ENCODE peak calls at places on chromosomes 3 and 15, in nine cellular contexts. One of them, this sample, is unnamed.

GRCh38 chr3:52345521-52346110 is 29.5 kb downstream of the DNAH1 start:
- DNase-seq in memory B cell: no peak
- DNase-seq in NCI-H82: no peak
- DNase-seq in ELR: peak; percentile 14
- DNase-seq in naive thymus-derived CD8-positive, alpha-beta T cell: no peak
- DNase-seq in activated T-helper 1 cell treated with anti-CD3 and anti-CD28 coated beads, Interleukin-12 subunit alpha, Interleukin-12 subunit beta, Interleukin-2, Interleukin-4 antibody, amounts not matched to agents 30 ng/mL and 10 ng/mL and 1 ng/mL, durations not matched to agents 14 hours and 24 hours and 36 hours: no peak
- DNase-seq in NCI-H510A: no peak
- DNase-seq in RWPE2: no peak
- DNase-seq in NCI-H1694 treated with DMSO at 0.1 percent for 48 hours: no peak
- DNase-seq in this sample: no peak

GRCh38 chr3:132350814-132351213 is 33.6 kb downstream of the ACP3 start:
- DNase-seq in NCI-H82: no peak
- DNase-seq in memory B cell: no peak
- DNase-seq in activated T-helper 1 cell treated with anti-CD3 and anti-CD28 coated beads, Interleukin-12 subunit alpha, Interleukin-12 subunit beta, Interleukin-2, Interleukin-4 antibody, amounts not matched to agents 30 ng/mL and 10 ng/mL and 1 ng/mL, durations not matched to agents 14 hours and 24 hours and 36 hours: no peak
- DNase-seq in NCI-H510A: no peak
- DNase-seq in NCI-H1694 treated with DMSO at 0.1 percent for 48 hours: no peak
- DNase-seq in naive thymus-derived CD8-positive, alpha-beta T cell: no peak
- DNase-seq in RWPE2: no peak
- DNase-seq in ELR: no peak
- DNase-seq in this sample: no peak

GRCh38 chr3:169969696-169970095 is 3.1 kb downstream of the SEC62 start:
- DNase-seq in ELR: no peak
- DNase-seq in memory B cell: no peak
- DNase-seq in NCI-H82: no peak
- DNase-seq in RWPE2: no peak
- DNase-seq in activated T-helper 1 cell treated with anti-CD3 and anti-CD28 coated beads, Interleukin-12 subunit alpha, Interleukin-12 subunit beta, Interleukin-2, Interleukin-4 antibody, amounts not matched to agents 30 ng/mL and 10 ng/mL and 1 ng/mL, durations not matched to agents 14 hours and 24 hours and 36 hours: no peak
- DNase-seq in NCI-H1694 treated with DMSO at 0.1 percent for 48 hours: no peak
- DNase-seq in NCI-H510A: no peak
- DNase-seq in naive thymus-derived CD8-positive, alpha-beta T cell: no peak
- DNase-seq in this sample: no peak

GRCh38 chr3:192902481-192903023 is 15.1 kb downstream of the MB21D2 start:
- DNase-seq in ELR: no peak
- DNase-seq in activated T-helper 1 cell treated with anti-CD3 and anti-CD28 coated beads, Interleukin-12 subunit alpha, Interleukin-12 subunit beta, Interleukin-2, Interleukin-4 antibody, amounts not matched to agents 30 ng/mL and 10 ng/mL and 1 ng/mL, durations not matched to agents 14 hours and 24 hours and 36 hours: no peak
- DNase-seq in NCI-H1694 treated with DMSO at 0.1 percent for 48 hours: no peak
- DNase-seq in naive thymus-derived CD8-positive, alpha-beta T cell: no peak
- DNase-seq in memory B cell: no peak
- DNase-seq in NCI-H82: peak; percentile 98
- DNase-seq in NCI-H510A: no peak
- DNase-seq in RWPE2: no peak
- DNase-seq in this sample: no peak

GRCh38 chr3:86087160-86087871 is 903.6 kb downstream of the VGLL3 start:
- DNase-seq in NCI-H510A: no peak
- DNase-seq in RWPE2: no peak
- DNase-seq in ELR: no peak
- DNase-seq in naive thymus-derived CD8-positive, alpha-beta T cell: no peak
- DNase-seq in activated T-helper 1 cell treated with anti-CD3 and anti-CD28 coated beads, Interleukin-12 subunit alpha, Interleukin-12 subunit beta, Interleukin-2, Interleukin-4 antibody, amounts not matched to agents 30 ng/mL and 10 ng/mL and 1 ng/mL, durations not matched to agents 14 hours and 24 hours and 36 hours: no peak
- DNase-seq in NCI-H82: no peak
- DNase-seq in memory B cell: no peak
- DNase-seq in NCI-H1694 treated with DMSO at 0.1 percent for 48 hours: no peak
- DNase-seq in this sample: no peak

GRCh38 chr15:28885630-28886430 is at the start of gene APBA2:
- DNase-seq in NCI-H1694 treated with DMSO at 0.1 percent for 48 hours: no peak
- DNase-seq in ELR: peak; percentile 55
- DNase-seq in memory B cell: no peak
- DNase-seq in NCI-H82: peak; percentile 72
- DNase-seq in activated T-helper 1 cell treated with anti-CD3 and anti-CD28 coated beads, Interleukin-12 subunit alpha, Interleukin-12 subunit beta, Interleukin-2, Interleukin-4 antibody, amounts not matched to agents 30 ng/mL and 10 ng/mL and 1 ng/mL, durations not matched to agents 14 hours and 24 hours and 36 hours: peak; percentile 6
- DNase-seq in NCI-H510A: no peak
- DNase-seq in naive thymus-derived CD8-positive, alpha-beta T cell: peak; percentile 52
- DNase-seq in RWPE2: no peak
- DNase-seq in this sample: no peak

GRCh38 chr3:33032937-33033336 is 64.0 kb downstream of the GLB1 start:
- DNase-seq in NCI-H82: no peak
- DNase-seq in RWPE2: no peak
- DNase-seq in ELR: peak; percentile 89
- DNase-seq in NCI-H510A: no peak
- DNase-seq in activated T-helper 1 cell treated with anti-CD3 and anti-CD28 coated beads, Interleukin-12 subunit alpha, Interleukin-12 subunit beta, Interleukin-2, Interleukin-4 antibody, amounts not matched to agents 30 ng/mL and 10 ng/mL and 1 ng/mL, durations not matched to agents 14 hours and 24 hours and 36 hours: no peak
- DNase-seq in naive thymus-derived CD8-positive, alpha-beta T cell: no peak
- DNase-seq in memory B cell: no peak
- DNase-seq in NCI-H1694 treated with DMSO at 0.1 percent for 48 hours: no peak
- DNase-seq in this sample: no peak

GRCh38 chr15:23035964-23036566 is 3.3 kb downstream of the TUBGCP5 start:
- DNase-seq in memory B cell: peak; percentile 32
- DNase-seq in NCI-H510A: no peak
- DNase-seq in ELR: peak; percentile 73
- DNase-seq in naive thymus-derived CD8-positive, alpha-beta T cell: peak; percentile 31
- DNase-seq in activated T-helper 1 cell treated with anti-CD3 and anti-CD28 coated beads, Interleukin-12 subunit alpha, Interleukin-12 subunit beta, Interleukin-2, Interleukin-4 antibody, amounts not matched to agents 30 ng/mL and 10 ng/mL and 1 ng/mL, durations not matched to agents 14 hours and 24 hours and 36 hours: peak; percentile 38
- DNase-seq in RWPE2: peak; percentile 56
- DNase-seq in NCI-H1694 treated with DMSO at 0.1 percent for 48 hours: no peak
- DNase-seq in NCI-H82: peak; percentile 81
- DNase-seq in this sample: peak; percentile 73

GRCh38 chr15:31037731-31038477 is 46.5 kb upstream of the MTMR10 start:
- DNase-seq in NCI-H1694 treated with DMSO at 0.1 percent for 48 hours: no peak
- DNase-seq in NCI-H510A: no peak
- DNase-seq in activated T-helper 1 cell treated with anti-CD3 and anti-CD28 coated beads, Interleukin-12 subunit alpha, Interleukin-12 subunit beta, Interleukin-2, Interleukin-4 antibody, amounts not matched to agents 30 ng/mL and 10 ng/mL and 1 ng/mL, durations not matched to agents 14 hours and 24 hours and 36 hours: no peak
- DNase-seq in ELR: no peak
- DNase-seq in naive thymus-derived CD8-positive, alpha-beta T cell: no peak
- DNase-seq in NCI-H82: no peak
- DNase-seq in memory B cell: no peak
- DNase-seq in RWPE2: no peak
- DNase-seq in this sample: no peak

GRCh38 chr3:180421711-180422110 is 180.3 kb upstream of the TTC14 start:
- DNase-seq in RWPE2: no peak
- DNase-seq in ELR: no peak
- DNase-seq in activated T-helper 1 cell treated with anti-CD3 and anti-CD28 coated beads, Interleukin-12 subunit alpha, Interleukin-12 subunit beta, Interleukin-2, Interleukin-4 antibody, amounts not matched to agents 30 ng/mL and 10 ng/mL and 1 ng/mL, durations not matched to agents 14 hours and 24 hours and 36 hours: no peak
- DNase-seq in NCI-H510A: no peak
- DNase-seq in naive thymus-derived CD8-positive, alpha-beta T cell: no peak
- DNase-seq in NCI-H1694 treated with DMSO at 0.1 percent for 48 hours: no peak
- DNase-seq in memory B cell: no peak
- DNase-seq in NCI-H82: no peak
- DNase-seq in this sample: peak; percentile 35

GRCh38 chr3:171677706-171678105 is 132.6 kb downstream of the PLD1 start:
- DNase-seq in NCI-H1694 treated with DMSO at 0.1 percent for 48 hours: no peak
- DNase-seq in memory B cell: no peak
- DNase-seq in RWPE2: no peak
- DNase-seq in activated T-helper 1 cell treated with anti-CD3 and anti-CD28 coated beads, Interleukin-12 subunit alpha, Interleukin-12 subunit beta, Interleukin-2, Interleukin-4 antibody, amounts not matched to agents 30 ng/mL and 10 ng/mL and 1 ng/mL, durations not matched to agents 14 hours and 24 hours and 36 hours: no peak
- DNase-seq in naive thymus-derived CD8-positive, alpha-beta T cell: no peak
- DNase-seq in NCI-H82: no peak
- DNase-seq in NCI-H510A: no peak
- DNase-seq in ELR: no peak
- DNase-seq in this sample: no peak

GRCh38 chr3:189862385-189863023 is 231.3 kb downstream of the TP63 start:
- DNase-seq in RWPE2: no peak
- DNase-seq in NCI-H510A: no peak
- DNase-seq in memory B cell: no peak
- DNase-seq in ELR: peak; percentile 4
- DNase-seq in NCI-H1694 treated with DMSO at 0.1 percent for 48 hours: no peak
- DNase-seq in NCI-H82: no peak
- DNase-seq in naive thymus-derived CD8-positive, alpha-beta T cell: no peak
- DNase-seq in activated T-helper 1 cell treated with anti-CD3 and anti-CD28 coated beads, Interleukin-12 subunit alpha, Interleukin-12 subunit beta, Interleukin-2, Interleukin-4 antibody, amounts not matched to agents 30 ng/mL and 10 ng/mL and 1 ng/mL, durations not matched to agents 14 hours and 24 hours and 36 hours: no peak
- DNase-seq in this sample: peak; percentile 45

GRCh38 chr3:142863010-142863787 is 25.7 kb downstream of the PCOLCE2 start:
- DNase-seq in NCI-H510A: no peak
- DNase-seq in RWPE2: peak; percentile 72
- DNase-seq in memory B cell: no peak
- DNase-seq in ELR: peak; percentile 41
- DNase-seq in naive thymus-derived CD8-positive, alpha-beta T cell: no peak
- DNase-seq in NCI-H1694 treated with DMSO at 0.1 percent for 48 hours: peak; percentile 69
- DNase-seq in activated T-helper 1 cell treated with anti-CD3 and anti-CD28 coated beads, Interleukin-12 subunit alpha, Interleukin-12 subunit beta, Interleukin-2, Interleukin-4 antibody, amounts not matched to agents 30 ng/mL and 10 ng/mL and 1 ng/mL, durations not matched to agents 14 hours and 24 hours and 36 hours: no peak
- DNase-seq in NCI-H82: peak; percentile 48
- DNase-seq in this sample: peak; percentile 9

GRCh38 chr3:57659810-57660439 is 33.0 kb downstream of the DENND6A start:
- DNase-seq in naive thymus-derived CD8-positive, alpha-beta T cell: no peak
- DNase-seq in memory B cell: no peak
- DNase-seq in ELR: peak; percentile 21
- DNase-seq in NCI-H1694 treated with DMSO at 0.1 percent for 48 hours: no peak
- DNase-seq in NCI-H510A: no peak
- DNase-seq in RWPE2: no peak
- DNase-seq in activated T-helper 1 cell treated with anti-CD3 and anti-CD28 coated beads, Interleukin-12 subunit alpha, Interleukin-12 subunit beta, Interleukin-2, Interleukin-4 antibody, amounts not matched to agents 30 ng/mL and 10 ng/mL and 1 ng/mL, durations not matched to agents 14 hours and 24 hours and 36 hours: no peak
- DNase-seq in NCI-H82: no peak
- DNase-seq in this sample: no peak

GRCh38 chr3:8839607-8840325 is 70.4 kb upstream of the OXTR start:
- DNase-seq in activated T-helper 1 cell treated with anti-CD3 and anti-CD28 coated beads, Interleukin-12 subunit alpha, Interleukin-12 subunit beta, Interleukin-2, Interleukin-4 antibody, amounts not matched to agents 30 ng/mL and 10 ng/mL and 1 ng/mL, durations not matched to agents 14 hours and 24 hours and 36 hours: no peak
- DNase-seq in naive thymus-derived CD8-positive, alpha-beta T cell: no peak
- DNase-seq in ELR: peak; percentile 43
- DNase-seq in memory B cell: no peak
- DNase-seq in NCI-H510A: no peak
- DNase-seq in NCI-H1694 treated with DMSO at 0.1 percent for 48 hours: no peak
- DNase-seq in NCI-H82: no peak
- DNase-seq in RWPE2: no peak
- DNase-seq in this sample: no peak

GRCh38 chr3:59817511-59817910 is 767.7 kb upstream of the CFAP20DC start:
- DNase-seq in NCI-H510A: no peak
- DNase-seq in RWPE2: no peak
- DNase-seq in ELR: no peak
- DNase-seq in memory B cell: no peak
- DNase-seq in NCI-H1694 treated with DMSO at 0.1 percent for 48 hours: no peak
- DNase-seq in activated T-helper 1 cell treated with anti-CD3 and anti-CD28 coated beads, Interleukin-12 subunit alpha, Interleukin-12 subunit beta, Interleukin-2, Interleukin-4 antibody, amounts not matched to agents 30 ng/mL and 10 ng/mL and 1 ng/mL, durations not matched to agents 14 hours and 24 hours and 36 hours: no peak
- DNase-seq in NCI-H82: no peak
- DNase-seq in naive thymus-derived CD8-positive, alpha-beta T cell: no peak
- DNase-seq in this sample: no peak

GRCh38 chr15:98721166-98721565 is 72.8 kb downstream of the IGF1R start:
- DNase-seq in memory B cell: no peak
- DNase-seq in naive thymus-derived CD8-positive, alpha-beta T cell: no peak
- DNase-seq in NCI-H82: no peak
- DNase-seq in RWPE2: no peak
- DNase-seq in ELR: no peak
- DNase-seq in NCI-H510A: no peak
- DNase-seq in NCI-H1694 treated with DMSO at 0.1 percent for 48 hours: no peak
- DNase-seq in activated T-helper 1 cell treated with anti-CD3 and anti-CD28 coated beads, Interleukin-12 subunit alpha, Interleukin-12 subunit beta, Interleukin-2, Interleukin-4 antibody, amounts not matched to agents 30 ng/mL and 10 ng/mL and 1 ng/mL, durations not matched to agents 14 hours and 24 hours and 36 hours: no peak
- DNase-seq in this sample: no peak

GRCh38 chr3:113933746-113934145 is 14.1 kb upstream of the ZDHHC23 start:
- DNase-seq in RWPE2: no peak
- DNase-seq in naive thymus-derived CD8-positive, alpha-beta T cell: no peak
- DNase-seq in activated T-helper 1 cell treated with anti-CD3 and anti-CD28 coated beads, Interleukin-12 subunit alpha, Interleukin-12 subunit beta, Interleukin-2, Interleukin-4 antibody, amounts not matched to agents 30 ng/mL and 10 ng/mL and 1 ng/mL, durations not matched to agents 14 hours and 24 hours and 36 hours: no peak
- DNase-seq in ELR: no peak
- DNase-seq in NCI-H510A: no peak
- DNase-seq in NCI-H1694 treated with DMSO at 0.1 percent for 48 hours: no peak
- DNase-seq in NCI-H82: peak; percentile 11
- DNase-seq in memory B cell: no peak
- DNase-seq in this sample: no peak

GRCh38 chr3:188212308-188212969 is 58.5 kb downstream of the LPP start:
- DNase-seq in RWPE2: no peak
- DNase-seq in ELR: peak; percentile 44
- DNase-seq in NCI-H510A: no peak
- DNase-seq in memory B cell: no peak
- DNase-seq in NCI-H82: no peak
- DNase-seq in activated T-helper 1 cell treated with anti-CD3 and anti-CD28 coated beads, Interleukin-12 subunit alpha, Interleukin-12 subunit beta, Interleukin-2, Interleukin-4 antibody, amounts not matched to agents 30 ng/mL and 10 ng/mL and 1 ng/mL, durations not matched to agents 14 hours and 24 hours and 36 hours: no peak
- DNase-seq in naive thymus-derived CD8-positive, alpha-beta T cell: no peak
- DNase-seq in NCI-H1694 treated with DMSO at 0.1 percent for 48 hours: no peak
- DNase-seq in this sample: no peak

GRCh38 chr15:60660290-60661051 is 181.5 kb upstream of the ICE2 start:
- DNase-seq in NCI-H82: peak; percentile 12
- DNase-seq in NCI-H1694 treated with DMSO at 0.1 percent for 48 hours: no peak
- DNase-seq in ELR: peak; percentile 13
- DNase-seq in naive thymus-derived CD8-positive, alpha-beta T cell: no peak
- DNase-seq in memory B cell: no peak
- DNase-seq in NCI-H510A: no peak
- DNase-seq in activated T-helper 1 cell treated with anti-CD3 and anti-CD28 coated beads, Interleukin-12 subunit alpha, Interleukin-12 subunit beta, Interleukin-2, Interleukin-4 antibody, amounts not matched to agents 30 ng/mL and 10 ng/mL and 1 ng/mL, durations not matched to agents 14 hours and 24 hours and 36 hours: no peak
- DNase-seq in RWPE2: no peak
- DNase-seq in this sample: peak; percentile 66

GRCh38 chr3:76997733-76998132 is 42.2 kb upstream of the ROBO2 start:
- DNase-seq in naive thymus-derived CD8-positive, alpha-beta T cell: no peak
- DNase-seq in memory B cell: no peak
- DNase-seq in ELR: no peak
- DNase-seq in NCI-H82: peak; percentile 52
- DNase-seq in NCI-H510A: no peak
- DNase-seq in NCI-H1694 treated with DMSO at 0.1 percent for 48 hours: peak; percentile 7
- DNase-seq in RWPE2: no peak
- DNase-seq in activated T-helper 1 cell treated with anti-CD3 and anti-CD28 coated beads, Interleukin-12 subunit alpha, Interleukin-12 subunit beta, Interleukin-2, Interleukin-4 antibody, amounts not matched to agents 30 ng/mL and 10 ng/mL and 1 ng/mL, durations not matched to agents 14 hours and 24 hours and 36 hours: no peak
- DNase-seq in this sample: no peak

GRCh38 chr3:117202415-117202814 is 492.8 kb downstream of the TUSC7 start:
- DNase-seq in naive thymus-derived CD8-positive, alpha-beta T cell: no peak
- DNase-seq in memory B cell: no peak
- DNase-seq in ELR: no peak
- DNase-seq in NCI-H510A: no peak
- DNase-seq in activated T-helper 1 cell treated with anti-CD3 and anti-CD28 coated beads, Interleukin-12 subunit alpha, Interleukin-12 subunit beta, Interleukin-2, Interleukin-4 antibody, amounts not matched to agents 30 ng/mL and 10 ng/mL and 1 ng/mL, durations not matched to agents 14 hours and 24 hours and 36 hours: no peak
- DNase-seq in RWPE2: no peak
- DNase-seq in NCI-H82: no peak
- DNase-seq in NCI-H1694 treated with DMSO at 0.1 percent for 48 hours: no peak
- DNase-seq in this sample: no peak

GRCh38 chr3:49012441-49013017 is 5.3 kb downstream of the WDR6 start:
- DNase-seq in NCI-H82: no peak
- DNase-seq in naive thymus-derived CD8-positive, alpha-beta T cell: no peak
- DNase-seq in memory B cell: no peak
- DNase-seq in RWPE2: no peak
- DNase-seq in activated T-helper 1 cell treated with anti-CD3 and anti-CD28 coated beads, Interleukin-12 subunit alpha, Interleukin-12 subunit beta, Interleukin-2, Interleukin-4 antibody, amounts not matched to agents 30 ng/mL and 10 ng/mL and 1 ng/mL, durations not matched to agents 14 hours and 24 hours and 36 hours: no peak
- DNase-seq in ELR: no peak
- DNase-seq in NCI-H1694 treated with DMSO at 0.1 percent for 48 hours: no peak
- DNase-seq in NCI-H510A: no peak
- DNase-seq in this sample: peak; percentile 78

GRCh38 chr3:124887177-124887995 is at the start of gene ITGB5:
- DNase-seq in naive thymus-derived CD8-positive, alpha-beta T cell: no peak
- DNase-seq in RWPE2: peak; percentile 82
- DNase-seq in NCI-H1694 treated with DMSO at 0.1 percent for 48 hours: no peak
- DNase-seq in NCI-H82: peak; percentile 86
- DNase-seq in NCI-H510A: peak; percentile 48
- DNase-seq in activated T-helper 1 cell treated with anti-CD3 and anti-CD28 coated beads, Interleukin-12 subunit alpha, Interleukin-12 subunit beta, Interleukin-2, Interleukin-4 antibody, amounts not matched to agents 30 ng/mL and 10 ng/mL and 1 ng/mL, durations not matched to agents 14 hours and 24 hours and 36 hours: peak; percentile 3
- DNase-seq in ELR: peak; percentile 84
- DNase-seq in memory B cell: peak; percentile 25
- DNase-seq in this sample: peak; percentile 87

GRCh38 chr3:129621626-129622417 is 15.3 kb upstream of the PLXND1 start:
- DNase-seq in ELR: no peak
- DNase-seq in naive thymus-derived CD8-positive, alpha-beta T cell: no peak
- DNase-seq in activated T-helper 1 cell treated with anti-CD3 and anti-CD28 coated beads, Interleukin-12 subunit alpha, Interleukin-12 subunit beta, Interleukin-2, Interleukin-4 antibody, amounts not matched to agents 30 ng/mL and 10 ng/mL and 1 ng/mL, durations not matched to agents 14 hours and 24 hours and 36 hours: no peak
- DNase-seq in RWPE2: no peak
- DNase-seq in memory B cell: no peak
- DNase-seq in NCI-H510A: no peak
- DNase-seq in NCI-H1694 treated with DMSO at 0.1 percent for 48 hours: no peak
- DNase-seq in NCI-H82: no peak
- DNase-seq in this sample: no peak

GRCh38 chr3:58177747-58178527 is 32.8 kb downstream of the DNASE1L3 start:
- DNase-seq in memory B cell: peak; percentile 96
- DNase-seq in RWPE2: peak; percentile 83
- DNase-seq in naive thymus-derived CD8-positive, alpha-beta T cell: peak; percentile 88
- DNase-seq in NCI-H1694 treated with DMSO at 0.1 percent for 48 hours: peak; percentile 7
- DNase-seq in activated T-helper 1 cell treated with anti-CD3 and anti-CD28 coated beads, Interleukin-12 subunit alpha, Interleukin-12 subunit beta, Interleukin-2, Interleukin-4 antibody, amounts not matched to agents 30 ng/mL and 10 ng/mL and 1 ng/mL, durations not matched to agents 14 hours and 24 hours and 36 hours: peak; percentile 81
- DNase-seq in NCI-H82: peak; percentile 83
- DNase-seq in ELR: peak; percentile 82
- DNase-seq in NCI-H510A: no peak
- DNase-seq in this sample: peak; percentile 78

GRCh38 chr3:135487261-135487660 is 478.3 kb upstream of the PPP2R3A start:
- DNase-seq in memory B cell: no peak
- DNase-seq in activated T-helper 1 cell treated with anti-CD3 and anti-CD28 coated beads, Interleukin-12 subunit alpha, Interleukin-12 subunit beta, Interleukin-2, Interleukin-4 antibody, amounts not matched to agents 30 ng/mL and 10 ng/mL and 1 ng/mL, durations not matched to agents 14 hours and 24 hours and 36 hours: no peak
- DNase-seq in NCI-H1694 treated with DMSO at 0.1 percent for 48 hours: no peak
- DNase-seq in NCI-H510A: no peak
- DNase-seq in NCI-H82: no peak
- DNase-seq in RWPE2: no peak
- DNase-seq in ELR: no peak
- DNase-seq in naive thymus-derived CD8-positive, alpha-beta T cell: no peak
- DNase-seq in this sample: no peak

GRCh38 chr15:63605816-63606215 is 8.6 kb downstream of the FBXL22 start:
- DNase-seq in NCI-H510A: no peak
- DNase-seq in ELR: peak; percentile 36
- DNase-seq in NCI-H82: no peak
- DNase-seq in memory B cell: no peak
- DNase-seq in activated T-helper 1 cell treated with anti-CD3 and anti-CD28 coated beads, Interleukin-12 subunit alpha, Interleukin-12 subunit beta, Interleukin-2, Interleukin-4 antibody, amounts not matched to agents 30 ng/mL and 10 ng/mL and 1 ng/mL, durations not matched to agents 14 hours and 24 hours and 36 hours: peak; percentile 52
- DNase-seq in naive thymus-derived CD8-positive, alpha-beta T cell: peak; percentile 16
- DNase-seq in NCI-H1694 treated with DMSO at 0.1 percent for 48 hours: peak; percentile 1
- DNase-seq in RWPE2: no peak
- DNase-seq in this sample: no peak

GRCh38 chr3:177337548-177338331 is 140.5 kb upstream of the TBL1XR1 start:
- DNase-seq in ELR: peak; percentile 74
- DNase-seq in RWPE2: no peak
- DNase-seq in naive thymus-derived CD8-positive, alpha-beta T cell: no peak
- DNase-seq in NCI-H510A: no peak
- DNase-seq in NCI-H1694 treated with DMSO at 0.1 percent for 48 hours: no peak
- DNase-seq in activated T-helper 1 cell treated with anti-CD3 and anti-CD28 coated beads, Interleukin-12 subunit alpha, Interleukin-12 subunit beta, Interleukin-2, Interleukin-4 antibody, amounts not matched to agents 30 ng/mL and 10 ng/mL and 1 ng/mL, durations not matched to agents 14 hours and 24 hours and 36 hours: peak; percentile 66
- DNase-seq in memory B cell: no peak
- DNase-seq in NCI-H82: no peak
- DNase-seq in this sample: peak; percentile 37

GRCh38 chr15:36911322-36911944 is 188.9 kb downstream of the MEIS2 start:
- DNase-seq in ELR: peak; percentile 68
- DNase-seq in RWPE2: no peak
- DNase-seq in memory B cell: no peak
- DNase-seq in activated T-helper 1 cell treated with anti-CD3 and anti-CD28 coated beads, Interleukin-12 subunit alpha, Interleukin-12 subunit beta, Interleukin-2, Interleukin-4 antibody, amounts not matched to agents 30 ng/mL and 10 ng/mL and 1 ng/mL, durations not matched to agents 14 hours and 24 hours and 36 hours: no peak
- DNase-seq in naive thymus-derived CD8-positive, alpha-beta T cell: no peak
- DNase-seq in NCI-H1694 treated with DMSO at 0.1 percent for 48 hours: no peak
- DNase-seq in NCI-H82: no peak
- DNase-seq in NCI-H510A: no peak
- DNase-seq in this sample: no peak

GRCh38 chr3:94440767-94441493 is 378.1 kb downstream of the NSUN3 start:
- DNase-seq in NCI-H1694 treated with DMSO at 0.1 percent for 48 hours: no peak
- DNase-seq in NCI-H82: no peak
- DNase-seq in activated T-helper 1 cell treated with anti-CD3 and anti-CD28 coated beads, Interleukin-12 subunit alpha, Interleukin-12 subunit beta, Interleukin-2, Interleukin-4 antibody, amounts not matched to agents 30 ng/mL and 10 ng/mL and 1 ng/mL, durations not matched to agents 14 hours and 24 hours and 36 hours: no peak
- DNase-seq in naive thymus-derived CD8-positive, alpha-beta T cell: no peak
- DNase-seq in ELR: peak; percentile 90
- DNase-seq in NCI-H510A: no peak
- DNase-seq in RWPE2: no peak
- DNase-seq in memory B cell: no peak
- DNase-seq in this sample: peak; percentile 24